ENCODE peak calls at places on chromosomes 16 and 17, in four cellular contexts. E is activated CD4-positive, alpha-beta T cell treated with anti-CD3 and anti-CD28 coated beads, Interleukin-2, amount 50 U/mL, for 4 hours; P is heart right ventricle; I is WTC11. M is an unnamed sample.
A peak's percentile ranks its signal among the peaks of the same experiment; 100 is the strongest.

GRCh38 chr17:6706996-6707395 is 6.2 kb downstream of the SLC13A5 start:
- DNase-seq in E (no peak), P (no peak), I (no peak), M (no peak)

GRCh38 chr16:22220714-22221113 is 14.6 kb downstream of the EEF2K start:
- DNase-seq in E (no peak), P (peak; percentile 34), I (no peak), M (no peak)

GRCh38 chr16:4505356-4506153 is 29.4 kb downstream of the HMOX2 start:
- DNase-seq in E (peak; percentile 64), P (no peak), I (no peak), M (no peak)

GRCh38 chr16:80804451-80805383 is at the start of gene CDYL2:
- DNase-seq in E (peak; percentile 10), P (no peak), I (peak; percentile 21), M (peak; percentile 17)

GRCh38 chr16:52492789-52493357 is 54.1 kb downstream of the TOX3 start:
- DNase-seq in E (no peak), P (no peak), I (no peak), M (no peak)

GRCh38 chr16:68049448-68049847 is 26.4 kb downstream of the DUS2 start:
- DNase-seq in E (no peak), P (no peak), I (no peak), M (no peak)

GRCh38 chr16:79592150-79592549 is 8.4 kb downstream of the MAF start:
- DNase-seq in E (no peak), P (no peak), I (no peak), M (no peak)

GRCh38 chr16:13168091-13168572 is 266.7 kb downstream of the SHISA9 start:
- DNase-seq in E (no peak), P (no peak), I (peak; percentile 19), M (no peak)

GRCh38 chr16:2516391-2517240 is 2.9 kb downstream of the ATP6V0C start:
- DNase-seq in E (no peak), P (peak; percentile 18), I (no peak), M (no peak)

GRCh38 chr17:81295031-81295677 is at the start of gene SLC38A10:
- DNase-seq in E (peak; percentile 87), P (peak; percentile 93), I (peak; percentile 85), M (peak; percentile 79)

GRCh38 chr17:65355246-65355645 is 206.2 kb downstream of the AXIN2 start:
- DNase-seq in E (no peak), P (no peak), I (no peak), M (no peak)

GRCh38 chr16:25260416-25260815 is 2.8 kb upstream of the ZKSCAN2 start:
- DNase-seq in E (no peak), P (no peak), I (no peak), M (no peak)

GRCh38 chr17:40374965-40375498 is 10.5 kb upstream of the GJD3 start:
- DNase-seq in E (no peak), P (no peak), I (no peak), M (no peak)

GRCh38 chr16:52078716-52079655 is 468.0 kb downstream of the TOX3 start:
- DNase-seq in E (no peak), P (no peak), I (no peak), M (no peak)

M was measured in NCI-H460.